ENCODE peak calls at places on chromosome 15, in seven cellular contexts. One of them, this sample, is unnamed.

GRCh38 chr15:90037961-90038633 is 37.0 kb downstream of the ZNF710 start:
- DNase-seq in PC-3: no peak
- DNase-seq in PC-9: no peak
- DNase-seq in HepG2: peak
- DNase-seq in lower lobe of right lung: no peak
- DNase-seq in stomach: no peak
- DNase-seq in iPS DF 6.9: no peak
- DNase-seq in this sample: no peak

GRCh38 chr15:85276921-85277320 is 103.5 kb upstream of the AKAP13 start:
- DNase-seq in HepG2: no peak
- DNase-seq in lower lobe of right lung: no peak
- DNase-seq in iPS DF 6.9: no peak
- DNase-seq in PC-9: no peak
- DNase-seq in stomach: no peak
- DNase-seq in PC-3: peak
- DNase-seq in this sample: no peak

GRCh38 chr15:74382004-74382816 is 14.8 kb upstream of the CYP11A1 start:
- DNase-seq in stomach: peak
- DNase-seq in PC-3: peak
- DNase-seq in HepG2: peak
- DNase-seq in lower lobe of right lung: peak
- DNase-seq in iPS DF 6.9: peak
- DNase-seq in PC-9: peak
- DNase-seq in this sample: peak

GRCh38 chr15:48510976-48511375 is 134.5 kb downstream of the FBN1 start:
- DNase-seq in stomach: no peak
- DNase-seq in PC-3: no peak
- DNase-seq in iPS DF 6.9: no peak
- DNase-seq in HepG2: no peak
- DNase-seq in PC-9: no peak
- DNase-seq in lower lobe of right lung: no peak
- DNase-seq in this sample: no peak

GRCh38 chr15:51350723-51351122 is 9.3 kb downstream of the GLDN start:
- DNase-seq in lower lobe of right lung: no peak
- DNase-seq in PC-3: no peak
- DNase-seq in HepG2: no peak
- DNase-seq in PC-9: no peak
- DNase-seq in stomach: no peak
- DNase-seq in iPS DF 6.9: no peak
- DNase-seq in this sample: no peak

GRCh38 chr15:66565731-66566130 is at the start of gene LCTL:
- DNase-seq in PC-3: peak
- DNase-seq in PC-9: no peak
- DNase-seq in lower lobe of right lung: no peak
- DNase-seq in HepG2: peak
- DNase-seq in iPS DF 6.9: peak
- DNase-seq in stomach: no peak
- DNase-seq in this sample: peak

GRCh38 chr15:51093488-51093864 is 1.2 kb downstream of the TNFAIP8L3 start:
- DNase-seq in HepG2: no peak
- DNase-seq in iPS DF 6.9: no peak
- DNase-seq in PC-3: no peak
- DNase-seq in stomach: no peak
- DNase-seq in PC-9: no peak
- DNase-seq in lower lobe of right lung: no peak
- DNase-seq in this sample: no peak

GRCh38 chr15:50140097-50140496 is 21.1 kb upstream of the ATP8B4 start:
- DNase-seq in PC-3: no peak
- DNase-seq in lower lobe of right lung: no peak
- DNase-seq in stomach: no peak
- DNase-seq in PC-9: no peak
- DNase-seq in iPS DF 6.9: no peak
- DNase-seq in HepG2: no peak
- DNase-seq in this sample: no peak

GRCh38 chr15:42147431-42147735 is 9.1 kb downstream of the PLA2G4F start:
- DNase-seq in HepG2: no peak
- DNase-seq in iPS DF 6.9: no peak
- DNase-seq in stomach: no peak
- DNase-seq in PC-3: no peak
- DNase-seq in lower lobe of right lung: no peak
- DNase-seq in PC-9: no peak
- DNase-seq in this sample: no peak

DNA sequence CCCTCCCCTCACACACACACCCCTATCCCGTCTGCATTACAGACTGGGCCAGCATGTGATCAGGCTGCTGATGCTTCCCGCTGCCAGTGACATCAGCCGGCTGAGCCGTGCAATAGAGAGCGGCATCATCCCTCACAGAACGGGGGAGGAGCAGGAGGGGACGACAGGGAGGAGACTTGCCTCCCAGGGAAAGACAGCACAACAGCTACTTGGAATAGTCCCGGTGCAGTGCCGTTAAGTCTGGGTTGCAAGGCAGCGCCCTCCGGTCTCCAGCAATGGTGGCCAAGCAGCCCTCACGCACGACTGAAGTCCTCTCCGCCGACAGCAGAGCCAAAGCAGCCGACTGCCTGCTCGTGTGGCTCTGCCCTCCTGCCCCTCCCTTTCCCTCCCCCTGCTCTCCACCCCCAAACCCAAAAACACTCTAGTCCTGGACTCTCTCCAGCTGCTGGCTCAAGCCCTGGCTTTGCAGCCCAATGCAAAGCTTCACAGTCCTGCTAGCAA is 31.5 kb upstream of the RPS17 start:
- DNase-seq in iPS DF 6.9: no peak
- DNase-seq in HepG2: no peak
- DNase-seq in PC-9: no peak
- DNase-seq in lower lobe of right lung: peak
- DNase-seq in stomach: peak
- DNase-seq in PC-3: peak
- DNase-seq in this sample: peak
- H3K27ac ChIP-seq in iPS DF 6.9: no peak
- H3K27ac ChIP-seq in HepG2: no peak
- H3K27ac ChIP-seq in PC-9: no peak
- H3K27ac ChIP-seq in lower lobe of right lung: peak
- H3K27ac ChIP-seq in stomach: peak
- H3K27ac ChIP-seq in PC-3: no peak
- H3K27ac ChIP-seq in this sample: peak

GRCh38 chr15:60797444-60798040 is 318.6 kb upstream of the ICE2 start:
- DNase-seq in iPS DF 6.9: no peak
- DNase-seq in lower lobe of right lung: no peak
- DNase-seq in HepG2: no peak
- DNase-seq in PC-3: no peak
- DNase-seq in stomach: no peak
- DNase-seq in PC-9: no peak
- DNase-seq in this sample: no peak
- H3K27ac ChIP-seq in iPS DF 6.9: no peak
- H3K27ac ChIP-seq in lower lobe of right lung: no peak
- H3K27ac ChIP-seq in HepG2: no peak
- H3K27ac ChIP-seq in PC-3: no peak
- H3K27ac ChIP-seq in stomach: no peak
- H3K27ac ChIP-seq in PC-9: no peak
- H3K27ac ChIP-seq in this sample: no peak

GRCh38 chr15:78092111-78093041 is at the start of gene SH2D7:
- DNase-seq in PC-3: no peak
- DNase-seq in lower lobe of right lung: no peak
- DNase-seq in PC-9: no peak
- DNase-seq in iPS DF 6.9: no peak
- DNase-seq in HepG2: no peak
- DNase-seq in stomach: no peak
- DNase-seq in this sample: no peak
- H3K27ac ChIP-seq in PC-3: no peak
- H3K27ac ChIP-seq in lower lobe of right lung: peak
- H3K27ac ChIP-seq in PC-9: no peak
- H3K27ac ChIP-seq in iPS DF 6.9: no peak
- H3K27ac ChIP-seq in HepG2: no peak
- H3K27ac ChIP-seq in stomach: no peak
- H3K27ac ChIP-seq in this sample: no peak

GRCh38 chr15:28112101-28112760 is 13.1 kb upstream of the OCA2 start:
- DNase-seq in HepG2: no peak
- DNase-seq in lower lobe of right lung: no peak
- DNase-seq in PC-9: no peak
- DNase-seq in PC-3: no peak
- DNase-seq in iPS DF 6.9: no peak
- DNase-seq in stomach: no peak
- DNase-seq in this sample: no peak
- H3K27ac ChIP-seq in HepG2: no peak
- H3K27ac ChIP-seq in lower lobe of right lung: no peak
- H3K27ac ChIP-seq in PC-9: no peak
- H3K27ac ChIP-seq in PC-3: no peak
- H3K27ac ChIP-seq in iPS DF 6.9: no peak
- H3K27ac ChIP-seq in stomach: no peak
- H3K27ac ChIP-seq in this sample: no peak

GRCh38 chr15:80480909-80481308 is 76.7 kb downstream of the ARNT2 start:
- DNase-seq in HepG2: no peak
- DNase-seq in stomach: no peak
- DNase-seq in iPS DF 6.9: no peak
- DNase-seq in PC-3: peak
- DNase-seq in lower lobe of right lung: no peak
- DNase-seq in PC-9: no peak
- DNase-seq in this sample: no peak
- H3K27ac ChIP-seq in HepG2: no peak
- H3K27ac ChIP-seq in stomach: no peak
- H3K27ac ChIP-seq in iPS DF 6.9: no peak
- H3K27ac ChIP-seq in PC-3: no peak
- H3K27ac ChIP-seq in lower lobe of right lung: no peak
- H3K27ac ChIP-seq in PC-9: no peak
- H3K27ac ChIP-seq in this sample: peak

DNA sequence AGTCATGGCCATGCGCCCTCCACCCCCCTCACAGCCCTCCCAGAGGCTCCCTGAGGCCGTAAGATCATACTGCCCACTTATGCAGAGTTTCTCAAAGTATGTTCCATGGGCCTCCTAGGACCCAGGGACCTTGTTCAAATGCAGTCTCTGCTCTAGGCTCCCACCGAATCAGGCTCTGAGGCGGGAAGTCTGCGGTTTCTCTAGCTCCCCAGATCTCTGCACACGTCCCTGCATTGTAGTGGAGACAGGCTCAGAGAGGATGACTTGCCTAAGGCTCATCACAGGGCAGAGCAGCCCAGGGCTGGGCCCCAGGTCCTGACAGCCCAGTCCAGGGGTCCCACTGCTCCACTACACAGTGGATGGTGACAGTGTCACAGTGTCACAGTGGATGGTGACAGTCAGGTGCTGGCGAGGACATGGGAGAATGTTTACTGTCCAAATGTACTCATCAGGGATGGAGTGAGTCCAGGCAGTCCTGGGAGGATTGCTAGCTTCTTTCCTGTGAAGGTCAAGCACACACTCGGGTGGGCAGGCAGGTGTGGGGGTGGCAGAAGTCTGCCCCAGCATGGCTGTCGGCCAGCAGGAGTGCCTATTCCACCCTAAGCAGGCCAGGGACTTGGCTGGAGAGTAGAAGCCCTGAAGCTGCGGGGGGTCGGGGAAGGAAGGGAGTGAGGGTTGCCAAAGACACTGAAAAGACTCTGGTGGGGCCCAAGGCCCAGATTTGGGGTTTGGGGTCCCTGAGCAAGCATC is 12.4 kb downstream of the ANKRD63 start:
- DNase-seq in PC-3: no peak
- DNase-seq in stomach: no peak
- DNase-seq in PC-9: no peak
- DNase-seq in iPS DF 6.9: no peak
- DNase-seq in lower lobe of right lung: no peak
- DNase-seq in HepG2: no peak
- DNase-seq in this sample: no peak
- H3K27ac ChIP-seq in PC-3: no peak
- H3K27ac ChIP-seq in stomach: no peak
- H3K27ac ChIP-seq in PC-9: no peak
- H3K27ac ChIP-seq in iPS DF 6.9: no peak
- H3K27ac ChIP-seq in lower lobe of right lung: no peak
- H3K27ac ChIP-seq in HepG2: no peak
- H3K27ac ChIP-seq in this sample: no peak

GRCh38 chr15:82039871-82040270 is 5.9 kb downstream of the MEX3B start:
- DNase-seq in stomach: no peak
- DNase-seq in lower lobe of right lung: no peak
- DNase-seq in HepG2: no peak
- DNase-seq in iPS DF 6.9: no peak
- DNase-seq in PC-3: no peak
- DNase-seq in PC-9: no peak
- DNase-seq in this sample: no peak
- H3K27ac ChIP-seq in stomach: no peak
- H3K27ac ChIP-seq in lower lobe of right lung: no peak
- H3K27ac ChIP-seq in HepG2: no peak
- H3K27ac ChIP-seq in iPS DF 6.9: no peak
- H3K27ac ChIP-seq in PC-3: no peak
- H3K27ac ChIP-seq in PC-9: no peak
- H3K27ac ChIP-seq in this sample: no peak

GRCh38 chr15:35630570-35630969 is 84.6 kb upstream of the DPH6 start:
- DNase-seq in iPS DF 6.9: no peak
- DNase-seq in lower lobe of right lung: no peak
- DNase-seq in HepG2: peak
- DNase-seq in stomach: no peak
- DNase-seq in PC-9: peak
- DNase-seq in PC-3: no peak
- DNase-seq in this sample: no peak

GRCh38 chr15:35626531-35626930 is 80.6 kb upstream of the DPH6 start:
- DNase-seq in HepG2: no peak
- DNase-seq in lower lobe of right lung: no peak
- DNase-seq in iPS DF 6.9: no peak
- DNase-seq in PC-3: no peak
- DNase-seq in stomach: no peak
- DNase-seq in PC-9: no peak
- DNase-seq in this sample: no peak

GRCh38 chr15:35626984-35627383 is 81.0 kb upstream of the DPH6 start:
- DNase-seq in stomach: no peak
- DNase-seq in iPS DF 6.9: no peak
- DNase-seq in PC-9: no peak
- DNase-seq in PC-3: no peak
- DNase-seq in lower lobe of right lung: no peak
- DNase-seq in HepG2: no peak
- DNase-seq in this sample: no peak

GRCh38 chr15:35624881-35625280 is 78.9 kb upstream of the DPH6 start:
- DNase-seq in stomach: no peak
- DNase-seq in lower lobe of right lung: peak
- DNase-seq in PC-3: no peak
- DNase-seq in HepG2: no peak
- DNase-seq in PC-9: no peak
- DNase-seq in iPS DF 6.9: no peak
- DNase-seq in this sample: no peak

DNA sequence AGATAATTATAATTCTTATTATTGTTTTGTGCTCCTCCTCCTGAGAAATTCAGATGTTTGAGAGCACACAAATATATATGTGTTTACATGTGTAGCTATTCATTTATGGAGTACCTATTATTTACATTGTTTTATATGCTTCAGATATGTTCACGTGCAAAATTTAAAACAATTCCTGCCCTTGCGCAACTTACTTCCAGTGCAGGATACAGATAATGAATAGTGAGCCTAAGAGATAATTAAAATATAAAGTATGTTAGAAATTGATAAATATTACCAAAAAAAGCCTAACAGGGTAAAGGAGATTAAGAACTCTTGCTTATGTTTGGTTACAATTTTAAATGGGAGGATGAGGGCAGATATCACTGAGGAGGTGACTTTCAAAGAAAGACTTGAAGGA is 81.7 kb upstream of the DPH6 start:
- DNase-seq in iPS DF 6.9: no peak
- DNase-seq in PC-9: no peak
- DNase-seq in HepG2: no peak
- DNase-seq in stomach: no peak
- DNase-seq in PC-3: no peak
- DNase-seq in lower lobe of right lung: no peak
- DNase-seq in this sample: no peak
- H3K27ac ChIP-seq in iPS DF 6.9: no peak
- H3K27ac ChIP-seq in PC-9: no peak
- H3K27ac ChIP-seq in HepG2: no peak
- H3K27ac ChIP-seq in stomach: no peak
- H3K27ac ChIP-seq in PC-3: no peak
- H3K27ac ChIP-seq in lower lobe of right lung: no peak
- H3K27ac ChIP-seq in this sample: no peak

This sample was measured in caudate nucleus.